ENCODE peak calls at places on chromosomes 13 and 19, in six cellular contexts. L is H9, K is IMR-90, Q is H1, F is neuronal stem cell, H is mesenchymal stem cell. U is an unnamed sample. For H3K4me1, the result is how much of the 10 kb centered on the place peaks cover.

GRCh38 chr13:75366380-75367280 is 115.3 kb downstream of the TBC1D4 start:
- DNase-seq in L (no peak), K (no peak), Q (no peak), F (no peak), H (no peak), U (no peak)

GRCh38 chr13:38103851-38104250 is 234.3 kb upstream of the TRPC4 start:
- DNase-seq in L (no peak), K (no peak), Q (no peak), F (no peak), H (no peak), U (no peak)

GRCh38 chr13:75904012-75904411 is 267.9 kb downstream of the LMO7 start:
- DNase-seq in L (no peak), K (no peak), Q (no peak), F (no peak), H (no peak), U (no peak)

GRCh38 chr19:402786-403185 is 6.2 kb downstream of the C2CD4C start:
- DNase-seq in L (peak), K (no peak), Q (no peak), F (no peak), H (no peak), U (no peak)

GRCh38 chr13:44212633-44213387 is 160.8 kb upstream of the SERP2 start:
- DNase-seq in L (no peak), K (peak), Q (no peak), F (no peak), H (peak), U (peak)

GRCh38 chr13:57629391-57629804 is 2.1 kb upstream of the PCDH17 start:
- DNase-seq in L (no peak), K (no peak), Q (no peak), F (no peak), H (no peak), U (no peak)

GRCh38 chr13:101536079-101536478 is 83.6 kb downstream of the ITGBL1 start:
- DNase-seq in L (no peak), K (no peak), Q (no peak), F (no peak), H (no peak), U (no peak)

GRCh38 chr13:45728759-45729158 is 26.6 kb downstream of the CBY2 start:
- DNase-seq in L (peak), K (no peak), Q (peak), F (no peak), H (no peak), U (no peak)

GRCh38 chr19:10112895-10113591 is 1.6 kb downstream of the P2RY11 start:
- DNase-seq in L (peak), K (no peak), Q (no peak), F (no peak), H (no peak), U (peak)

GRCh38 chr19:54665530-54665929 is 2.7 kb downstream of the LILRB4 start:
- DNase-seq in L (no peak), K (no peak), Q (no peak), F (no peak), H (no peak), U (no peak)

GRCh38 chr19:36526581-36526980 is 1.5 kb downstream of the ZNF260 start:
- DNase-seq in L (no peak), K (no peak), Q (no peak), F (no peak), H (no peak), U (no peak)

GRCh38 chr19:3743486-3743885 is 18.0 kb downstream of the APBA3 start:
- DNase-seq in L (no peak), K (no peak), Q (no peak), F (no peak), H (peak), U (no peak)

GRCh38 chr19:21568816-21569496 is 63.6 kb downstream of the ZNF429 start:
- DNase-seq in L (no peak), K (peak), Q (no peak), F (no peak), H (no peak), U (peak)

GRCh38 chr19:20664917-20665781 is 3.8 kb upstream of the ZNF626 start:
- DNase-seq in L (peak), K (no peak), Q (no peak), F (peak), H (no peak), U (peak)

GRCh38 chr13:76123548-76123947 is 487.4 kb downstream of the LMO7 start:
- DNase-seq in L (no peak), K (no peak), Q (no peak), F (no peak), H (no peak), U (no peak)

GRCh38 chr13:111451402-111451801 is 131.0 kb downstream of the TEX29 start:
- DNase-seq in L (no peak), K (no peak), Q (no peak), F (no peak), H (no peak), U (no peak)

GRCh38 chr19:21166436-21166835 is 24.6 kb downstream of the ZNF431 start:
- DNase-seq in L (no peak), K (no peak), Q (no peak), F (no peak), H (no peak), U (peak)

DNA sequence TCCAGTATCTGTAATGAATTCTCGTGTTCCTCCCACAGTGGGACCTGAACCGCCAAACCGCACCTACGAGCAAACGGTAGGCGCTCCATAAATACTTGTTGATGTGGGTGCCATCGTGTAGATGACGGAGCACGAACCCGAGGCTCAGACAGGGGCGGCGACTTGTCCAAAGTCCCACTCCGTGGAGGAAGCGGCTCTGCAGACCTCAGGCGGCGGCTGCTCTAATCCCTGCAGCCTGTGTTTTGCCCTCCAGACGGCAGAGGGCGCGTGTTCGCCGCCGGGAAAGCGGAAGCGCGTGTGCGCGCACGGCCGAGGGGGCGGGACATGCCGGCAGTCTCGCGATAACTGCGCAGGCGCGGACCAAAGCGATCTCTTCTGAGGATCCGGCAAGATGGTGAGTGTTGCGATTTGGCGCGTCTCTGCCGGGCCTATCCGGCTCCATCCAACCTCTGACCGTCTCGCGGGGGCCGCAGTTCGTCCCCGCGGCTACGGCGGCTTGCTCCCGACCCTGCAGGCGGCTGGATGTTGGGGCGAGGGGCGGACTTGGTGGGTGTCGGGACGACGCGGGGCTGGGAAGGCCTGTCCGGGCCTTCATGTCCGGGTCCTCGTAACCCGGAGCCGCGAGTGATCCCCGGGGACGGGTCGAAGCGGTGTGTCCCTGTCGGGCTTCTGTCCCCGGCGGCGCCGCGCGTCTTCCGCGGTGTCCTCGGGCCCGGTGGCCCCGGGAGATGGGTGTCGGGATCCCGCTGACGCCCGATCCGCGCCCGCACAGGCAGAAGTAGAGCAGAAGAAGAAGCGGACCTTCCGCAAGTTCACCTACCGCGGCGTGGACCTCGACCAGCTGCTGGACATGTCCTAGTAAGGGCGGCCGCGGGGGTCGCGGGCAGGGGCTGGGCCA is at the start of gene RPS15:
- DNase-seq in L (peak), K (peak), Q (peak), F (peak), H (peak), U (peak)
- H3K4ac ChIP-seq in L (peak), K (peak), Q (peak), F (no peak), H (peak), U (peak)

GRCh38 chr13:71249031-71249430 is 618.0 kb downstream of the DACH1 start:
- DNase-seq in L (no peak), K (no peak), Q (no peak), F (no peak), H (no peak), U (no peak)

GRCh38 chr13:71254384-71254783 is 612.6 kb downstream of the DACH1 start:
- DNase-seq in L (no peak), K (no peak), Q (no peak), F (no peak), H (no peak), U (no peak)

GRCh38 chr13:71255633-71256032 is 611.4 kb downstream of the DACH1 start:
- DNase-seq in L (no peak), K (no peak), Q (no peak), F (no peak), H (no peak), U (no peak)

DNA sequence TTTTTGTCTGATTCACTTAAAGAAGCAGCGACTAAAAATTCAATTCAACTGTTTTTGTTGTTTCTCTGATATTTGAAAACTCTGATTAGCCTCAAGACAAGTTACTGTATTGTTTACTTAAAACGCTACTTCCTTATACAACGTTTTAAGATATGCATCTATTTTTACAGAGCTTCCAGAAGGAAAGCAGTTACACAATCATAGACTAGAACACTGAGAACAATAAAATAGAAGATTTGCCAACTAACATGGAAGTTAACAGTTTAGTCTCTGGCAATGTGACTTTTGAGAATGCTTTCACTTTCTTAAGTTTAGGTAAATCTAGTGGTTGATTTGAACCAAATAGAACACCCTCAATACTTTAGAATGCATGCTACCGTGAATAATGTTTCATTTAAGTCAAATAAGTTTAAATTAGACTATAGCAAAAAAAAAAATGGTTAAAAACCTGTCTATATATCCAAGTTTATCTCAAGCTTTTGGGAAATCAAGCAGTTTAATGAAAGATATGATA is 614.8 kb downstream of the DACH1 start:
- DNase-seq in L (no peak), K (no peak), Q (no peak), F (no peak), H (peak), U (no peak)
- H2AFZ ChIP-seq in L (no peak), K (no peak), Q (no peak), F (peak), H (no peak), U (no peak)

GRCh38 chr19:2041686-2042484 is 9.2 kb downstream of the MKNK2 start:
- DNase-seq in L (peak), K (peak), Q (peak), F (peak), H (peak), U (peak)

GRCh38 chr19:2039959-2040646 is 10.9 kb downstream of the MKNK2 start:
- DNase-seq in L (no peak), K (no peak), Q (no peak), F (no peak), H (no peak), U (no peak)

GRCh38 chr19:2040647-2041435 is 10.2 kb downstream of the MKNK2 start:
- DNase-seq in L (no peak), K (no peak), Q (no peak), F (no peak), H (no peak), U (no peak)

GRCh38 chr19:2042485-2043268 is 8.4 kb downstream of the MKNK2 start:
- DNase-seq in L (no peak), K (no peak), Q (no peak), F (no peak), H (no peak), U (peak)

GRCh38 chr19:2041436-2041685 is 9.7 kb downstream of the MKNK2 start:
- DNase-seq in L (no peak), K (no peak), Q (no peak), F (no peak), H (no peak), U (no peak)
- H3K4me1 ChIP-seq in L (under half), K (under half), Q (under half), F (under half), H (under half), U (under half)

DNA sequence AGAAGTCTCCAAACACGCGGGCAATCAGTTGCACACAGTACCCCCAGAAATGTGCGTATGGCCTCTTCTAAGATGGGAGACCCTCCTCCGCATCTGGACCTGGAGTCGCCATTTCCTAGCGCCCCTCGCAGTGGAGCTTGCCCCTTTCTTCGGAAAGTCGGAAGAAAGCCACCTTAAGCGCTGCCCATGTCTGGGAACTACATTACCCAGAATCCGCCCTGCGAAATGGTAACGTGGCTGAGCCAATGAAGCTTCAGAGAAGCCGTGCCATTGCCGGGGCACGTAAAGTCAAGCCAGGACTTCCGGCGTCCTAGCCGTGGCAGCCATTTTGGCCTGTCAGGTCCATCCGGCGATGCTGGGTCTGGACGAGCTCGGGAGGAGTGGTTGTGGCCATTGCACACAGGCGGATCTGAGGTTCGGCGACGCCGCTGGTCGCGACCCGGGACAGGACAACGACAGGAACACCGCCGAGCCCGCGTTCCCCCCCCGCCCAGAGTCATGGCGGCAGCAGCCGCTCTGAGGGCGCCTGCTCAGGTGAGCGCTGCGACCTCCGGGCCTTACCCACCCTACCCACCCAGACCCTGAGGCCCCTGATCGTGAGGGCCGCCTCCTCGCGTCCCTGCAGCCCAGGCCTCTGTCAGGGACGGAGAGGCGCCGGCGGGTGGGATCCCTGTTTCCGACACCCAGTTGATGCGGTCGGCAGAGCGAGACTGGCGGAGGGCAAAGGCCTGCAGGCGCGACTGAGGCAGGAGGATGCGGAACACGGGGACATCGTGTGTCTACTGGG is at the start of gene ZNF586:
- DNase-seq in L (peak), K (peak), Q (peak), F (peak), H (peak), U (peak)
- H3K4ac ChIP-seq in L (no peak), K (peak), Q (peak), F (no peak), H (peak), U (peak)

GRCh38 chr13:33284016-33284415 is 1.5 kb downstream of the STARD13 start:
- DNase-seq in L (no peak), K (peak), Q (no peak), F (no peak), H (no peak), U (peak)

GRCh38 chr13:33285420-33286124 is at the start of gene STARD13:
- DNase-seq in L (peak), K (peak), Q (peak), F (peak), H (peak), U (peak)

GRCh38 chr13:33284916-33285315 is 639 bp downstream of the STARD13 start:
- DNase-seq in L (no peak), K (no peak), Q (no peak), F (no peak), H (peak), U (peak)

GRCh38 chr13:33287142-33287882 is 1.8 kb upstream of the STARD13 start:
- DNase-seq in L (no peak), K (no peak), Q (no peak), F (no peak), H (no peak), U (peak)

GRCh38 chr13:33286143-33286542 is 588 bp upstream of the STARD13 start:
- DNase-seq in L (no peak), K (no peak), Q (no peak), F (no peak), H (no peak), U (no peak)
- H2AFZ ChIP-seq in L (peak), K (no peak), Q (peak), F (peak), H (no peak), U (no peak)

DNA sequence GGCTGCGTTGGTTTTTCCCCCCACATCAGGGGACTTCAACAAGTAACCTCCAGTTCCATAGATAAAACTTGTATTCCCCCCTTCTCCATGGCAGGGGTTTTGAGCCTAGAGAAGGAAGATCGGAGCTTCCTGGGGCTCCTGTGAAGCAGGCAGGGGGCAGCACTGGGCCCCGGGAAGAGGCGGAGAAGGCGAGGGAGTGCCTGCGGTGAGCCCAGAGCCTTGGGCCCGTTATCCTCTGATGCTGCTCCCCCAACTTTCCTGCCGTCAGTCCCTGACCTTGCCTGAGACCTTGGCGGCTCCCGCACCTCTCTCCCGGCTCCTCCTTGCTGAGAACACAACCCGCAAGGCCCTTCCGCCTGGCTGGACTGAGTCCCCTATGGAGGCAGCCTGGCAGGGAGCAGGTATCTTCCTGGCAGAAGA is 2.5 kb downstream of the LIPE start:
- DNase-seq in L (peak), K (no peak), Q (no peak), F (no peak), H (no peak), U (no peak)
- H3K4me1 ChIP-seq in L (under half), K (under half), Q (under half), F (under half), H (under half), U (under half)

GRCh38 chr13:41313659-41314197 is 2.7 kb downstream of the NAA16 start:
- DNase-seq in L (no peak), K (no peak), Q (no peak), F (no peak), H (no peak), U (no peak)

GRCh38 chr13:41308241-41308640 is 2.8 kb upstream of the NAA16 start:
- DNase-seq in L (no peak), K (no peak), Q (no peak), F (no peak), H (no peak), U (no peak)

GRCh38 chr13:41313117-41313516 is 2.0 kb downstream of the NAA16 start:
- DNase-seq in L (no peak), K (no peak), Q (no peak), F (no peak), H (no peak), U (no peak)

GRCh38 chr13:41310963-41311606 is at the start of gene NAA16:
- DNase-seq in L (peak), K (peak), Q (peak), F (peak), H (peak), U (peak)

DNA sequence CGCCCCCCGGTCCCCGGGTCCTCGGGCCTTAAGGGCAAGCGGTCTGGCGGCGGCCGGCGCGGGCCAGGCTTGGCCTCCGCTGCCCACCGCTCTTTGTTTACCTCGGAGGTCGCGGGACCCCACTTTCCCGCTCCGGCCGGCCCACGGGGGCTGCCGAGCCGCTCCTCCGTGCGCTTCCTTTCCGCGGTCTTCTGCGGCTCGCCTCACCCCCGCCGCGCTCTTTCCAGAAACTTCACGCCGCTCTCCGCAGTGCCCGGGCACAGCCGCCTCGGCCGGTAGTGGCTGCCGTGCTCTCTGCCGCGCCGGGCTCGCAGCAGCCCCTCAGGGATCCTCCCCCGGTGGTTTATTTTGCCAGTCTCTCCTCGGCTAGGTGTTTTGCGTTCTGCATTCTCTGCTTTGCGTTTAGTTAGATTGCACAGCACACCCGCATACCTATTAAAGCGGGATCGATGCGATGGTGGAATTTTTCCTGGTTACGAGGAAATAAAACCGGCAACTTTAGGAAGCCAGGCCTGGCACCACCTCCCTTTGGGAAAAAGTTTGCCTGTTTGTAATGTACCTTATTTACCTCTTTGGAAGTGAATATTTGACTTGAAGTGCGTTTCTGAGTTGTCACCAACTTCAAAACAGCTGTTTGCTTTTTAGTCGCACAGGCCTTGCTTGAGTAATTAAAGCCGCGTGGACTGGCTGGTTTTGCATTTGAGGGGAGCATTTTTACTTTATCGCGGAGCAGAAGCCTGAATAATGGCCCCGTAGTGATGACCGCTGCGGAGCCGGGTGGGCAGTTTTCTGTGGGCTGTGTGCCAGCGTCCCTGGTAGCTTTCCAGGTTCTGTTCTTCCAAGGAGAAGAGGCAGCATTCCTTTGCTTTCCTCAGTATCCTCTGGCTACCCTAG is 787 bp downstream of the NAA16 start:
- DNase-seq in L (no peak), K (peak), Q (no peak), F (peak), H (peak), U (peak)
- H3K4ac ChIP-seq in L (no peak), K (peak), Q (peak), F (no peak), H (peak), U (peak)